ENCODE peak calls at places on chromosomes 5 and 9, in ten cellular contexts. One of them, this sample, is unnamed.

GRCh38 chr5:113218906-113219517 is 215.8 kb downstream of the TSSK1B start:
- DNase-seq in sigmoid colon: no peak
- DNase-seq in thyroid gland: no peak
- DNase-seq in tibial nerve: no peak
- DNase-seq in IMR-90: no peak
- DNase-seq in adrenal gland: no peak
- DNase-seq in uterus: no peak
- DNase-seq in transverse colon: no peak
- DNase-seq in stomach: no peak
- DNase-seq in heart left ventricle: peak; percentile 41
- DNase-seq in this sample: no peak

GRCh38 chr9:95508242-95508967 is 8.4 kb downstream of the PTCH1 start:
- DNase-seq in sigmoid colon: no peak
- DNase-seq in thyroid gland: no peak
- DNase-seq in tibial nerve: no peak
- DNase-seq in IMR-90: no peak
- DNase-seq in adrenal gland: no peak
- DNase-seq in uterus: no peak
- DNase-seq in transverse colon: no peak
- DNase-seq in stomach: no peak
- DNase-seq in heart left ventricle: no peak
- DNase-seq in this sample: no peak

GRCh38 chr5:43161244-43161643 is 30.8 kb upstream of the NIM1K start:
- DNase-seq in sigmoid colon: no peak
- DNase-seq in thyroid gland: no peak
- DNase-seq in tibial nerve: no peak
- DNase-seq in IMR-90: no peak
- DNase-seq in adrenal gland: no peak
- DNase-seq in uterus: no peak
- DNase-seq in transverse colon: no peak
- DNase-seq in stomach: no peak
- DNase-seq in heart left ventricle: no peak
- DNase-seq in this sample: no peak

GRCh38 chr5:172853355-172853975 is 19.4 kb downstream of the ERGIC1 start:
- DNase-seq in sigmoid colon: no peak
- DNase-seq in thyroid gland: no peak
- DNase-seq in tibial nerve: no peak
- DNase-seq in IMR-90: peak; percentile 73
- DNase-seq in adrenal gland: no peak
- DNase-seq in uterus: peak; percentile 22
- DNase-seq in transverse colon: no peak
- DNase-seq in stomach: no peak
- DNase-seq in heart left ventricle: no peak
- DNase-seq in this sample: no peak

GRCh38 chr9:76203373-76203772 is 190.9 kb downstream of the RFK start:
- DNase-seq in sigmoid colon: no peak
- DNase-seq in thyroid gland: peak; percentile 35
- DNase-seq in tibial nerve: peak; percentile 18
- DNase-seq in IMR-90: no peak
- DNase-seq in adrenal gland: no peak
- DNase-seq in uterus: no peak
- DNase-seq in transverse colon: peak; percentile 40
- DNase-seq in stomach: peak; percentile 61
- DNase-seq in heart left ventricle: no peak
- DNase-seq in this sample: no peak

GRCh38 chr9:95266649-95267048 is 50.9 kb downstream of the FANCC start:
- DNase-seq in sigmoid colon: no peak
- DNase-seq in thyroid gland: no peak
- DNase-seq in tibial nerve: no peak
- DNase-seq in IMR-90: no peak
- DNase-seq in adrenal gland: no peak
- DNase-seq in uterus: no peak
- DNase-seq in transverse colon: no peak
- DNase-seq in stomach: no peak
- DNase-seq in heart left ventricle: no peak
- DNase-seq in this sample: no peak

GRCh38 chr9:133584167-133584558 is 25.0 kb downstream of the FAM163B start:
- DNase-seq in sigmoid colon: no peak
- DNase-seq in thyroid gland: no peak
- DNase-seq in tibial nerve: no peak
- DNase-seq in IMR-90: no peak
- DNase-seq in adrenal gland: no peak
- DNase-seq in uterus: no peak
- DNase-seq in transverse colon: no peak
- DNase-seq in stomach: no peak
- DNase-seq in heart left ventricle: no peak
- DNase-seq in this sample: no peak

GRCh38 chr5:78896128-78896527 is 89.0 kb downstream of the ARSB start:
- DNase-seq in sigmoid colon: no peak
- DNase-seq in thyroid gland: no peak
- DNase-seq in tibial nerve: no peak
- DNase-seq in IMR-90: peak; percentile 90
- DNase-seq in adrenal gland: no peak
- DNase-seq in uterus: no peak
- DNase-seq in transverse colon: no peak
- DNase-seq in stomach: no peak
- DNase-seq in heart left ventricle: no peak
- DNase-seq in this sample: no peak

GRCh38 chr5:177553671-177554429 is 513 bp downstream of the FAM193B start:
- DNase-seq in sigmoid colon: peak; percentile 75
- DNase-seq in thyroid gland: peak; percentile 38
- DNase-seq in tibial nerve: no peak
- DNase-seq in IMR-90: no peak
- DNase-seq in adrenal gland: no peak
- DNase-seq in uterus: peak; percentile 51
- DNase-seq in transverse colon: peak; percentile 63
- DNase-seq in stomach: peak; percentile 56
- DNase-seq in heart left ventricle: peak; percentile 46
- DNase-seq in this sample: peak; percentile 30

GRCh38 chr5:65570598-65571226 is 7.6 kb downstream of the PPWD1 start:
- DNase-seq in sigmoid colon: no peak
- DNase-seq in thyroid gland: no peak
- DNase-seq in tibial nerve: no peak
- DNase-seq in IMR-90: no peak
- DNase-seq in adrenal gland: no peak
- DNase-seq in uterus: no peak
- DNase-seq in transverse colon: no peak
- DNase-seq in stomach: no peak
- DNase-seq in heart left ventricle: no peak
- DNase-seq in this sample: no peak

DNA sequence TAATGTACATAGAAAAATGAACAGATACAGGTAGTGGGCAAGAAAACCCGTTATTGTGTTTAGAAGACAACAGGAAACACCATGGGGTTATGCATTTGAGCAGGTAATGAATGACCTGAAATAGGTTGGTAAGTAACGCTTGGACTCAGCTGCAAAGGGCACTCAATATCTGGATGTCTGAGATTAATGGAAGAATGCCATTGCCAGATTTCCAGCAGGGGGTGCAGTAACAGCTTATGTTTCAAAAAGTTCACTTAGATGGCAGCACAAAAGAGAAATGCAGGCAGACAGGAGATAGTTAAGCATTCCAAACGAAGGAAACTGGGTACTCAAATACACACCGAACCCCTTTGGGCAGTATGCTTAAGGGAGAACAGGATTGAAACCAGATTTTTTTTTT is 285.5 kb upstream of the VLDLR start:
- DNase-seq in sigmoid colon: no peak
- DNase-seq in thyroid gland: no peak
- DNase-seq in tibial nerve: no peak
- DNase-seq in IMR-90: peak; percentile 1
- DNase-seq in adrenal gland: no peak
- DNase-seq in uterus: no peak
- DNase-seq in transverse colon: no peak
- DNase-seq in stomach: no peak
- DNase-seq in heart left ventricle: no peak
- DNase-seq in this sample: no peak
- TF ChIP-seq CTCF in sigmoid colon: no peak
- TF ChIP-seq CTCF in thyroid gland: no peak
- TF ChIP-seq CTCF in tibial nerve: no peak
- TF ChIP-seq CTCF in IMR-90: no peak
- TF ChIP-seq CTCF in adrenal gland: no peak
- TF ChIP-seq CTCF in uterus: no peak
- TF ChIP-seq CTCF in transverse colon: no peak
- TF ChIP-seq CTCF in stomach: peak; percentile 14
- TF ChIP-seq CTCF in heart left ventricle: peak; percentile 36
- TF ChIP-seq CTCF in this sample: no peak

DNA sequence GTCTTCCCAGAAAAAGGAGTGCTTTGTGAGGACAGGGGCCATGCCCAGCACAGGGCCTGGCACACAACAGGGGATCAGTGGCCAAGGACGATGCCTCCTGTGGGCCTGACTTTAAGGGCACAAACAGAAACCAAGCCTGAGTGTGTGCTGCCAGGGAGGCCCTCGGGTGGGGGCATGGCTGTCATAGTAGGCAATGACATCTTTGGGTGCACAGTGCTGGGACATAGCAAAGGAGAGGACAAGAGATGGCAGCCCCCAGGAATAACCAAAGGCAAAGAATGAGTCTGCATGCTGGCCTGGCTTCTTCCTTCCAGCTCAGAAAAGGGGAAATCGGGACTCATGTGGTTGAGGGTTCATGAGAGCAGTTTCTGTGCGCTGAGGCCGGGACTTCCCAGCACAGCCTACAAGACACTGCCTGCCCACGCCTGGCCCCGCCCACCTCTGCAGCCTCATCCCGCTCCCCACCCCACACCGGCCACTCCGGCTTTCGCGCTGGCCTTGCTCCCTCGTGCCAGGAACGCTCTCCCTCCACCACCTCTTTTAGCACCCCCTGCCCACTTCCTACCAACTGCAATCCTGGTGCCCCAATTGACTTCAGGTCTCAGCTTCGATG is 13.8 kb upstream of the LHX2 start:
- DNase-seq in sigmoid colon: no peak
- DNase-seq in thyroid gland: peak; percentile 23
- DNase-seq in tibial nerve: peak; percentile 16
- DNase-seq in IMR-90: peak; percentile 19
- DNase-seq in adrenal gland: peak; percentile 49
- DNase-seq in uterus: no peak
- DNase-seq in transverse colon: peak; percentile 56
- DNase-seq in stomach: no peak
- DNase-seq in heart left ventricle: peak; percentile 51
- DNase-seq in this sample: peak; percentile 88
- H3K4me3 ChIP-seq in sigmoid colon: no peak overlapping the region
- H3K4me3 ChIP-seq in thyroid gland: no peak overlapping the region
- H3K4me3 ChIP-seq in tibial nerve: no peak overlapping the region
- H3K4me3 ChIP-seq in IMR-90: no peak overlapping the region
- H3K4me3 ChIP-seq in adrenal gland: no peak overlapping the region
- H3K4me3 ChIP-seq in uterus: no peak overlapping the region
- H3K4me3 ChIP-seq in transverse colon: no peak overlapping the region
- H3K4me3 ChIP-seq in stomach: no peak overlapping the region
- H3K4me3 ChIP-seq in heart left ventricle: no peak overlapping the region
- H3K4me3 ChIP-seq in this sample: no peak overlapping the region

GRCh38 chr5:1794896-1795290 is 4.7 kb downstream of the MRPL36 start:
- DNase-seq in sigmoid colon: peak; percentile 46
- DNase-seq in thyroid gland: no peak
- DNase-seq in tibial nerve: no peak
- DNase-seq in IMR-90: no peak
- DNase-seq in adrenal gland: no peak
- DNase-seq in uterus: no peak
- DNase-seq in transverse colon: no peak
- DNase-seq in stomach: no peak
- DNase-seq in heart left ventricle: no peak
- DNase-seq in this sample: no peak

GRCh38 chr5:1793966-1794895 is 5.4 kb downstream of the MRPL36 start:
- DNase-seq in sigmoid colon: peak; percentile 48
- DNase-seq in thyroid gland: no peak
- DNase-seq in tibial nerve: no peak
- DNase-seq in IMR-90: peak; percentile 94
- DNase-seq in adrenal gland: no peak
- DNase-seq in uterus: no peak
- DNase-seq in transverse colon: peak; percentile 38
- DNase-seq in stomach: no peak
- DNase-seq in heart left ventricle: no peak
- DNase-seq in this sample: no peak

GRCh38 chr5:1793301-1793740 is 6.3 kb downstream of the MRPL36 start:
- DNase-seq in sigmoid colon: peak; percentile 14
- DNase-seq in thyroid gland: no peak
- DNase-seq in tibial nerve: no peak
- DNase-seq in IMR-90: peak; percentile 15
- DNase-seq in adrenal gland: no peak
- DNase-seq in uterus: no peak
- DNase-seq in transverse colon: no peak
- DNase-seq in stomach: no peak
- DNase-seq in heart left ventricle: no peak
- DNase-seq in this sample: no peak

GRCh38 chr5:1791176-1791575 is 8.5 kb downstream of the MRPL36 start:
- DNase-seq in sigmoid colon: peak; percentile 17
- DNase-seq in thyroid gland: no peak
- DNase-seq in tibial nerve: no peak
- DNase-seq in IMR-90: no peak
- DNase-seq in adrenal gland: no peak
- DNase-seq in uterus: no peak
- DNase-seq in transverse colon: no peak
- DNase-seq in stomach: no peak
- DNase-seq in heart left ventricle: no peak
- DNase-seq in this sample: peak; percentile 76

GRCh38 chr5:1792842-1793266 is 6.8 kb downstream of the MRPL36 start:
- DNase-seq in sigmoid colon: peak; percentile 37
- DNase-seq in thyroid gland: no peak
- DNase-seq in tibial nerve: no peak
- DNase-seq in IMR-90: peak; percentile 92
- DNase-seq in adrenal gland: no peak
- DNase-seq in uterus: no peak
- DNase-seq in transverse colon: peak; percentile 62
- DNase-seq in stomach: peak; percentile 38
- DNase-seq in heart left ventricle: no peak
- DNase-seq in this sample: no peak
- TF ChIP-seq POLR2A in sigmoid colon: no peak
- TF ChIP-seq POLR2A in thyroid gland: no peak
- TF ChIP-seq POLR2A in tibial nerve: no peak
- TF ChIP-seq POLR2A in IMR-90: no peak
- TF ChIP-seq POLR2A in adrenal gland: no peak
- TF ChIP-seq POLR2A in uterus: no peak
- TF ChIP-seq POLR2A in transverse colon: no peak
- TF ChIP-seq POLR2A in stomach: no peak
- TF ChIP-seq POLR2A in heart left ventricle: no peak
- TF ChIP-seq POLR2A in this sample: no peak

DNA sequence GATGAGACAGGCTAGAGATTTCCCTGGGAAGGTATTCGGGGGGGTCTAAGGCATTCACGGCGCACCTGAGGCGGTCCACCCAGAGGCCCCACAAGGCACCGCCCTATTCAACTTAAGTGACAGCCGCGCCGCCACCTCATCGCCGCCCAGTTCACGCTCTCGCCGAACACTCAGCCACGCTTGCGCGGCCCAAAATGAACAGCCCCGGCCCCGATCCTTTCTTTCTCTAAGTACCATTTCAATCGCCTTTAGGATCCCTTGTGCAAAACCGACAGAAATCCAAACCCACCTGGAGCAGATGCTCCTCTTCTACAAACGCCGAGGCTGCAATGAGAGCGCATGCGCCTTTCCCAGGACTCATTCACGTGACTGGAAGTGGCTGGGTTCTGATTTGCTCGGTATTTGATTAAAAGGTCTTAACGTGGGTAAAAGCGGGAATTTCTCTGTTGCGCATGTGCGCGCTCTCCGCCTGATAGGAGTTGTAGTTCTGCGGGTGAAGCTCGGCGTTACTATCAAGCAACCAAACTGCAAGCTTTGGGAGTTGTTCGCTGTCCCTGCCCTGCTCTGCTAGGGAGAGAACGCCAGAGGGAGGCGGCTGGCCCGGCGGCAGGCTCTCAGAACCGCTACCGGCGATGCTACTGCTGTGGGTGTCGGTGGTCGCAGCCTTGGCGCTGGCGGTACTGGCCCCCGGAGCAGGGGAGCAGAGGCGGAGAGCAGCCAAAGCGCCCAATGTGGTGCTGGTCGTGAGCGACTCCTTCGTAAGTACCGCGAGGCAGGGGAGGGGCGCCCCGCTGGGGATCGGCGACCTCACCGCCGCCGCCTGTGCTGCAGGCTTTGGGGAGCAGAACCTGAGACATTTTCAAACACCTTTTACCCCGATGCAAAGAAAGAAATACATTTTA is at the start of the genes ARSK and SKIC3:
- DNase-seq in sigmoid colon: peak; percentile 98
- DNase-seq in thyroid gland: peak; percentile 96
- DNase-seq in tibial nerve: peak; percentile 94
- DNase-seq in IMR-90: peak; percentile 99
- DNase-seq in adrenal gland: peak; percentile 97
- DNase-seq in uterus: peak; percentile 94
- DNase-seq in transverse colon: peak; percentile 95
- DNase-seq in stomach: peak; percentile 96
- DNase-seq in heart left ventricle: peak; percentile 93
- DNase-seq in this sample: peak; percentile 99
- TF ChIP-seq CTCF in sigmoid colon: peak; percentile 32
- TF ChIP-seq CTCF in thyroid gland: peak; percentile 23
- TF ChIP-seq CTCF in tibial nerve: peak; percentile 42
- TF ChIP-seq CTCF in IMR-90: peak; percentile 40
- TF ChIP-seq CTCF in adrenal gland: peak; percentile 31
- TF ChIP-seq CTCF in uterus: no peak
- TF ChIP-seq CTCF in transverse colon: peak; percentile 36
- TF ChIP-seq CTCF in stomach: peak; percentile 16
- TF ChIP-seq CTCF in heart left ventricle: peak; percentile 64
- TF ChIP-seq CTCF in this sample: no peak